ENCODE peak calls at places on chromosome 9, in four cellular contexts. B is HEK293T; H is stimulated activated CD8-positive, alpha-beta memory T cell treated with anti-CD3 and anti-CD28 coated beads, Interleukin-7, amount 100 ng/mL, for 48 hours; Z is lung microvascular endothelial cell. K is an unnamed sample.
A peak's percentile ranks its signal among the peaks of the same experiment; 100 is the strongest.

GRCh38 chr9:130422546-130422945 is 22.2 kb upstream of the ASS1 start:
- DNase-seq in B (no peak), H (no peak), Z (no peak), K (no peak)

GRCh38 chr9:32589083-32589713 is 16.2 kb upstream of the NDUFB6 start:
- DNase-seq in B (peak; percentile 35), H (no peak), Z (peak; percentile 67), K (no peak)

GRCh38 chr9:28093141-28093540 is 519.9 kb upstream of the C9orf72 start:
- DNase-seq in B (no peak), H (no peak), Z (no peak), K (no peak)

GRCh38 chr9:77707696-77708095 is 59.6 kb upstream of the GNA14 start:
- DNase-seq in B (no peak), H (no peak), Z (peak; percentile 96), K (no peak)

GRCh38 chr9:128887914-128888350 is 6.0 kb downstream of the LRRC8A start:
- DNase-seq in B (no peak), H (no peak), Z (peak; percentile 86), K (no peak)

GRCh38 chr9:120668399-120668798 is 45.9 kb downstream of the MEGF9 start:
- DNase-seq in B (no peak), H (no peak), Z (peak; percentile 68), K (no peak)

GRCh38 chr9:133939845-133940244 is 52.3 kb downstream of the VAV2 start:
- DNase-seq in B (no peak), H (no peak), Z (no peak), K (no peak)

GRCh38 chr9:113388833-113389232 is 12.0 kb upstream of the HDHD3 start:
- DNase-seq in B (no peak), H (no peak), Z (no peak), K (no peak)

GRCh38 chr9:2469681-2470141 is 151.9 kb upstream of the VLDLR start:
- DNase-seq in B (peak; percentile 6), H (no peak), Z (peak; percentile 29), K (no peak)

GRCh38 chr9:7439355-7439978 is 360.1 kb downstream of the DMAC1 start:
- DNase-seq in B (no peak), H (no peak), Z (no peak), K (no peak)

GRCh38 chr9:4009006-4009511 is 290.8 kb downstream of the GLIS3 start:
- DNase-seq in B (no peak), H (no peak), Z (no peak), K (no peak)

GRCh38 chr9:438961-439768 is 224.5 kb downstream of the DOCK8 start:
- DNase-seq in B (no peak), H (no peak), Z (no peak), K (no peak)

GRCh38 chr9:135339378-135339973 is 140.1 kb upstream of the PPP1R26 start:
- DNase-seq in B (no peak), H (no peak), Z (no peak), K (no peak)

GRCh38 chr9:135993409-135993742 is 32.2 kb upstream of the UBAC1 start:
- DNase-seq in B (no peak), H (no peak), Z (no peak), K (no peak)

GRCh38 chr9:133160742-133161541 is 2.8 kb downstream of the GBGT1 start:
- DNase-seq in B (peak; percentile 79), H (no peak), Z (peak; percentile 69), K (no peak)

GRCh38 chr9:15856591-15856990 is 303.7 kb downstream of the CCDC171 start:
- DNase-seq in B (no peak), H (no peak), Z (no peak), K (no peak)

GRCh38 chr9:137403281-137403680 is 19.7 kb downstream of the EXD3 start:
- DNase-seq in B (no peak), H (no peak), Z (no peak), K (no peak)

GRCh38 chr9:75087279-75087823 is 604 bp downstream of the NMRK1 start:
- DNase-seq in B (peak; percentile 18), H (no peak), Z (peak; percentile 72), K (no peak)

GRCh38 chr9:116450378-116451139 is 236.5 kb upstream of the TRIM32 start:
- DNase-seq in B (no peak), H (no peak), Z (no peak), K (no peak)

GRCh38 chr9:93652604-93653592 is 76.5 kb downstream of the PHF2 start:
- DNase-seq in B (no peak), H (no peak), Z (no peak), K (no peak)

GRCh38 chr9:123756484-123757106 is 173.3 kb downstream of the DENND1A start:
- DNase-seq in B (no peak), H (no peak), Z (no peak), K (no peak)

GRCh38 chr9:95107001-95107749 is 210.3 kb downstream of the FANCC start:
- DNase-seq in B (no peak), H (no peak), Z (no peak), K (no peak)

GRCh38 chr9:125632321-125633115 is 74.5 kb downstream of the MAPKAP1 start:
- DNase-seq in B (no peak), H (peak; percentile 59), Z (no peak), K (peak; percentile 15)

GRCh38 chr9:69149321-69149807 is 24.7 kb upstream of the TJP2 start:
- DNase-seq in B (no peak), H (no peak), Z (peak; percentile 82), K (no peak)

GRCh38 chr9:134056483-134057310 is 11.1 kb downstream of the BRD3 start:
- DNase-seq in B (no peak), H (no peak), Z (no peak), K (no peak)

K was measured in NCI-H2227 treated with DMSO at 0.1 percent for 48 hours.